ENCODE peak calls at places on chromosomes 3 and 15, in six cellular contexts. N is fibroblast of lung, R is A549, A is K562, C is GM23248, P is GM23338. S is an unnamed sample.

GRCh38 chr15:63156708-63157065 is 590 bp downstream of the RPS27L start:
- DNase-seq in N (peak), R (peak), A (peak), C (peak), P (peak), S (peak)

GRCh38 chr3:86990171-86990733 is 697 bp downstream of the VGLL3 start:
- DNase-seq in N (no peak), R (peak), A (no peak), C (peak), P (peak), S (no peak)

GRCh38 chr3:139020036-139020867 is 474 bp downstream of the PRR23B start:
- DNase-seq in N (no peak), R (no peak), A (no peak), C (no peak), P (no peak), S (no peak)

GRCh38 chr3:126135398-126136076 is 44.8 kb downstream of the ALDH1L1 start:
- DNase-seq in N (no peak), R (no peak), A (no peak), C (no peak), P (no peak), S (no peak)

GRCh38 chr3:57935539-57935938 is 72.7 kb upstream of the FLNB start:
- DNase-seq in N (no peak), R (no peak), A (no peak), C (no peak), P (no peak), S (no peak)

GRCh38 chr15:28021281-28022039 is 77.7 kb downstream of the OCA2 start:
- DNase-seq in N (peak), R (peak), A (peak), C (peak), P (peak), S (peak)

GRCh38 chr15:74209997-74210573 is 7.5 kb upstream of the STRA6 start:
- DNase-seq in N (peak), R (no peak), A (no peak), C (peak), P (no peak), S (peak)

GRCh38 chr15:29826908-29827307 is 4.6 kb upstream of the TJP1 start:
- DNase-seq in N (no peak), R (no peak), A (no peak), C (no peak), P (no peak), S (no peak)

GRCh38 chr15:25182736-25183445 is 228.1 kb downstream of the SNRPN start:
- DNase-seq in N (no peak), R (no peak), A (no peak), C (no peak), P (peak), S (no peak)

GRCh38 chr3:102733811-102734574 is 299.2 kb downstream of the ZPLD1 start:
- DNase-seq in N (peak), R (no peak), A (no peak), C (peak), P (peak), S (peak)

GRCh38 chr15:48345516-48345915 is 14.3 kb downstream of the DUT start:
- DNase-seq in N (no peak), R (no peak), A (no peak), C (no peak), P (no peak), S (no peak)

GRCh38 chr15:29687939-29688884 is 134.1 kb downstream of the TJP1 start:
- DNase-seq in N (no peak), R (no peak), A (no peak), C (no peak), P (no peak), S (no peak)

GRCh38 chr3:149462653-149463052 is 11.8 kb upstream of the TM4SF4 start:
- DNase-seq in N (no peak), R (no peak), A (no peak), C (peak), P (no peak), S (peak)

GRCh38 chr15:92643849-92644815 is 11.4 kb downstream of the FAM174B start:
- DNase-seq in N (no peak), R (no peak), A (no peak), C (no peak), P (no peak), S (no peak)

GRCh38 chr3:141227752-141228151 is 3.9 kb upstream of the PXYLP1 start:
- DNase-seq in N (peak), R (no peak), A (no peak), C (peak), P (no peak), S (peak)

GRCh38 chr3:126524429-126524988 is 554 bp downstream of the CHST13 start:
- DNase-seq in N (no peak), R (no peak), A (peak), C (peak), P (no peak), S (no peak)

GRCh38 chr3:136070953-136071949 is 105.7 kb downstream of the PPP2R3A start:
- DNase-seq in N (peak), R (no peak), A (no peak), C (peak), P (peak), S (peak)

DNA sequence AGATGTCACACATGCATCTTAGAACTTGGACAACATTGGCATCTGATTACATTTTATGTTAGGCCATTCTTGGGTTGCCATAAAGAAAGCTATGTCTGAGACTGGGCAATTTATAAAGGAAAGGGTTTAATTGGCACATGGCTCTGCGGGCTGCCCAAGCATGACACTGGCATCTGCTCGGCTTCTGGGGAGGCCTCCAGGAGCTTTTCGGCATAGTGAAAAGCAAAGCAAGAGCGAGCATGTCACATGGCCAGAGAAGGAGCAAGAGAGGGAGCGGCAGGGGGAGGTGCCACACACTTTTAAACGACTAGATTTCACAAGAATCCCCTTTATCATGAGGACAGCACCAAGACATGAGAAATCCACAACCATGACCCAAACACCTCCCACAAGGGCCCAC is 11.3 kb downstream of the RYR3 start:
- DNase-seq in N (no peak), R (no peak), A (no peak), C (no peak), P (no peak), S (no peak)
- H3K4me2 ChIP-seq in N (no peak), R (no peak), A (no peak), C (no peak), P (no peak), S (no peak)

DNA sequence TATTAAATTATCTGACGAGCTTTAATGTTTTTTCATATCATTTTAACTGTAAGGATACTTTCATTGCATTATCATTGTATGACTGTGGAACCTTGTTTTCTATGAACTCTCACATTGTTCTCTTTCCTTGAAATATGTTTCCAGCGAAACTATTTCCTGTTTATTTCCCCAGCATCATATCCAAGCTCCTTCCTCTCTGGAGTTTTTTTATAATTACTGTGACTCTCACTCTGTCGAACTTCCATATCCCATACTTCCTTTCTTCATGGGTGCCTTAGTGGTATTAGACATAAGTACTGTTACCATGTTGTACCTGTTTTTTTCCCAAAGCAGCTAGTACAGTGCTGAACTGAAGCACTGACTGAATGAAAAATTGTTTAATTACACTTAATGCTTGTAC is 373.6 kb upstream of the CNTN3 start:
- DNase-seq in N (no peak), R (no peak), A (no peak), C (no peak), P (no peak), S (no peak)
- H3K4me2 ChIP-seq in N (no peak), R (no peak), A (no peak), C (no peak), P (no peak), S (no peak)

GRCh38 chr15:79923068-79923514 is 26.3 kb upstream of the MTHFS start:
- DNase-seq in N (peak), R (peak), A (peak), C (peak), P (peak), S (peak)
- H3K4me2 ChIP-seq in N (peak), R (peak), A (peak), C (peak), P (peak), S (peak)

GRCh38 chr3:36557708-36558100 is 177.4 kb downstream of the STAC start:
- DNase-seq in N (no peak), R (no peak), A (no peak), C (no peak), P (no peak), S (no peak)
- H3K4me2 ChIP-seq in N (no peak), R (no peak), A (no peak), C (no peak), P (no peak), S (no peak)

DNA sequence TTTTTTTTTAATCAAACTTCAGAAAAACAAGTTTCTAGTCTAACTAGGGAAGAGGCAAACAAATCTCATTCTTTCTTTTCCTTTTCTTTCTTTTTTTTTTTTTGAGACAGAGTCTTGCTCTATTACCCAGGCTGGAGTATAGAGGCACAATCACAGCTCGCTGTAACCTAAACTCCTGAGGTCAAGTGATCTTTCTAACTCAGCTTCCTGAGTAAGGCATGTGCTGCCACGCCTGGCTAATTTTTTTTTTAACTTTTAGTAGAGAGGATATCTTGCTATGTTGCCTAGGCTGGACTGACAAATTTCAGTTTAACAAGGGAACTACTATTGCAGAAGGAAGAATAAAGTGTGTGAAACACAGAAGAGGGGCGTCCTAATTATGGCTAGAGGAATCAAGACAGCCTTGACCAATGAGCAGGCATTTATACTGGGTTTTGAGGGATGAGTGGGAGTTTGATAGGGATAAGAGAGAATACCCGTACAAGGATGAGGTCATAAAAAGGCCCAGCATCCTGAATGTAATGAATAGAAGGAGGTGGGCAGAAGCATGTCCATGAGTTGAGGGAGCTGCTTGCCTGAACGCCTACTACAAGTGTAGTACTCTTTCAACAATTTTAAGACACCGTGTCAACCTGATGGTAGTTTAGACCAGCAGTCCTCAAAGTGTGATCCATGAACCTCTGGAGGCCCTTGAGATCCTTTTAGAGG is 6.7 kb upstream of the ZFAND6 start:
- DNase-seq in N (no peak), R (no peak), A (no peak), C (no peak), P (no peak), S (no peak)
- H3K4me2 ChIP-seq in N (no peak), R (no peak), A (no peak), C (no peak), P (no peak), S (no peak)

DNA sequence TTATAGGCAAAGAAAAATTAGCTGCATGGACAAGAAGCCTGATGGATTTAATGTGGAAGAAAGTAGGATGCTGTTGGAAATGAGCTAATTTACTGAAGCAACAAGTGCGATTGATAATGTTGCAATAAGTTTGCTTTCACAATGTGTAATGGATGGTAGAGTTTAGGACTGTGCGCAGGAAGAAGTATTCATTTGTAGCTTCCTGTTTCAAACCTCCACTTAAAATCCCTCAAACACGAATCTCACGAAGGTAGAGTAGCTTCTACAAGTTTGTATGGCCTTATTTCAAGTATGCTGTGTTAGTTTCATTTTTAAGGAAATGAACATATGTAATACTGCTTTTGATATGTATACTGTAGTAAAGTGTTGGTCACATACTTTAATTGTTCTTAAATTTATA is 42.3 kb downstream of the KCNH8 start:
- DNase-seq in N (no peak), R (no peak), A (no peak), C (no peak), P (no peak), S (no peak)
- H3K4me2 ChIP-seq in N (no peak), R (no peak), A (no peak), C (no peak), P (no peak), S (no peak)

GRCh38 chr3:47378869-47379268 is 2.0 kb upstream of the PTPN23 start:
- DNase-seq in N (no peak), R (no peak), A (no peak), C (no peak), P (no peak), S (no peak)
- H3K4me2 ChIP-seq in N (no peak), R (peak), A (peak), C (no peak), P (no peak), S (peak)

GRCh38 chr3:190860531-190860930 is 2.0 kb downstream of the GMNC start:
- DNase-seq in N (no peak), R (no peak), A (no peak), C (no peak), P (peak), S (no peak)

GRCh38 chr3:190863119-190863465 is 598 bp upstream of the GMNC start:
- DNase-seq in N (peak), R (no peak), A (no peak), C (peak), P (no peak), S (peak)

GRCh38 chr3:190864002-190864401 is 1.5 kb upstream of the GMNC start:
- DNase-seq in N (no peak), R (no peak), A (no peak), C (no peak), P (no peak), S (no peak)

GRCh38 chr3:190865419-190865818 is 2.9 kb upstream of the GMNC start:
- DNase-seq in N (no peak), R (no peak), A (no peak), C (no peak), P (no peak), S (no peak)

DNA sequence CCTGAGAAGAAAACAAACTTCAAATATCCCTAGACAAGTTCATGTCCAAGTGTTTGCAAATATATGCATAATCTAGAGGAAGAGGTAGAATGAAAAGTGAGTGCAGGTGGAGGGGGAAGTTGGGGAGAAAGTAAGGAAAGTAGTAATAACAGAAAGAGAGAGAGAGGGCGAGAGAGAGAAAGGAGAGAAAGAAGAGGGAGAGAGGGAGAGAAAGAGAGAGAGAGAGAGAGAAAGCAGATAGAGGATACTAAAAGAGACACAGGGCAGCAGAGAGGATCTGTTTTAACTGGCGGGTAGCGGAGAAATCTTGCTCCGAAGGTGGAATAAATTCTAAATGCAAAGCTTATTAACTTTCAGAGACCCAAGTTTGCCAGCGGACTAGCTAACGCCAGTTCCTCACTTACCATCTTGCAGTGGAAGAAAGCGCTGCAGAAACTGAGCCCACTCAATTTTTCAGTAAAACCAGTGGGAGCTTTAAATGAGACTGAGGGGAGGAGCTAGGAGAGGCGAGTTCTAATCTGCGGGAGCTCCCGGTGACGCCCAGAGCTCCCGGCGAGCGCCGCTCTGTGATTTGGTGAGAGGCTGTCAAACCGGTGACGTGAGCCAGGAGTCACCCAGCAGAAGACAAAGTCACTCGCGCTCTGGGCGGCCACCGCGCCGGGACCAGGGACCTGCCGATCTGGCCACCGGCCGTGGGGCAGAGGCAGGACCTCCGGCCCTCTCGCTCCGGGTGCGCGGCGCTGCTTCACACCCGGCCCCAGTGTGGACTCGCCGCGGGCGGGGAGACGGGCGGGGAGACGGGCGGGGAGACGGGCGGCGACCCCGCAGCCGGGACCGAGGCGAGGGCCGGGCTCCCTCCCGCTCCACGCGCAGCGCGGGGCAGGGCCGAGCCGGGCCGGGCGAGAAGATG is at the start of gene GMNC:
- DNase-seq in N (peak), R (peak), A (no peak), C (peak), P (peak), S (peak)
- H3K4me2 ChIP-seq in N (peak), R (peak), A (no peak), C (peak), P (peak), S (peak)

GRCh38 chr3:14123308-14124222 is 1.1 kb downstream of the CHCHD4 start:
- DNase-seq in N (no peak), R (no peak), A (no peak), C (no peak), P (peak), S (no peak)

GRCh38 chr3:14124223-14124614 is 451 bp downstream of the CHCHD4 start:
- DNase-seq in N (peak), R (peak), A (no peak), C (peak), P (peak), S (no peak)

GRCh38 chr3:14120111-14120920 is 4.4 kb downstream of the CHCHD4 start:
- DNase-seq in N (no peak), R (no peak), A (no peak), C (no peak), P (no peak), S (no peak)

GRCh38 chr3:14121859-14122258 is 2.8 kb downstream of the CHCHD4 start:
- DNase-seq in N (no peak), R (no peak), A (no peak), C (no peak), P (peak), S (no peak)

DNA sequence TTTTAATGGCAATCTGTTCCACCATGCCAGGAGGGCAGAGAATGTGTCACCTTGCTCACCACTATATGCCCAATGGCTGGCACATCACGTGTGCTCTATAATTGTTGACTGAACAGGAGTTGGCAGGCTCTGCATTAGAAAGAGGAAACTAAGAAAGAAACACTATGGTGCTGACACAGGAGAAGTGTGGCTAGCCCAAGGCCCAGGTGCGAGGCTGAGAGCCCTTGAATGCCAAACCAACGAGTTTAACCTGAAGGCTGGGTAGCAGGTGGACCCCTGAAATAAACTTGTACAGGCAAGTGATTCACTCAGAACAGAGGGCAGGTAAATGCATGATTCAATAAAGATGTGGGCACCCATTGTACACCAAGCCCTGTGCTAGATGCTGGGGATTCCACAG is 2.4 kb downstream of the CHCHD4 start:
- DNase-seq in N (no peak), R (no peak), A (no peak), C (no peak), P (no peak), S (no peak)
- H3K4me2 ChIP-seq in N (no peak), R (no peak), A (peak), C (no peak), P (no peak), S (no peak)

S was measured in astrocyte.